ENCODE peak calls at places on chromosome 1, in seven cellular contexts. K, L, B, F, H, T and J are unnamed samples.
A peak's percentile ranks its signal among the peaks of the same experiment; 100 is the strongest.

GRCh38 chr1:164006621-164007020 is 552.4 kb upstream of the PBX1 start:
- DNase-seq in K (no peak), L (no peak), B (no peak), F (no peak), H (no peak), T (no peak), J (no peak)

GRCh38 chr1:168301664-168302320 is 21.1 kb downstream of the TBX19 start:
- DNase-seq in K (peak; percentile 61), L (no peak), B (no peak), F (peak; percentile 82), H (peak; percentile 97), T (peak; percentile 3), J (no peak)

GRCh38 chr1:80293818-80294217 is 1287.3 kb upstream of the ADGRL4 start:
- DNase-seq in K (peak; percentile 0), L (no peak), B (no peak), F (no peak), H (peak; percentile 4), T (no peak), J (no peak)

GRCh38 chr1:14366361-14367018 is 232.0 kb upstream of the KAZN start:
- DNase-seq in K (no peak), L (peak; percentile 56), B (no peak), F (peak; percentile 42), H (no peak), T (no peak), J (peak; percentile 66)

GRCh38 chr1:5105744-5106143 is 451.3 kb downstream of the AJAP1 start:
- DNase-seq in K (no peak), L (no peak), B (no peak), F (peak; percentile 74), H (no peak), T (no peak), J (no peak)

GRCh38 chr1:111843177-111843576 is 87.5 kb downstream of the DDX20 start:
- DNase-seq in K (no peak), L (no peak), B (no peak), F (no peak), H (no peak), T (no peak), J (no peak)

GRCh38 chr1:15975358-15975804 is 520 bp downstream of the ZBTB17 start:
- DNase-seq in K (peak; percentile 58), L (peak; percentile 80), B (no peak), F (peak; percentile 85), H (peak; percentile 54), T (peak; percentile 73), J (peak; percentile 74)

GRCh38 chr1:204074274-204075115 is 1.6 kb downstream of the SOX13 start:
- DNase-seq in K (peak; percentile 52), L (peak; percentile 80), B (peak; percentile 54), F (peak; percentile 78), H (peak; percentile 93), T (peak; percentile 82), J (peak; percentile 53)

GRCh38 chr1:58584082-58584895 is 7.2 kb upstream of the TACSTD2 start:
- DNase-seq in K (peak; percentile 96), L (no peak), B (no peak), F (peak; percentile 90), H (no peak), T (peak; percentile 93), J (no peak)

GRCh38 chr1:24321712-24322635 is 2.8 kb downstream of the GRHL3 start:
- DNase-seq in K (peak; percentile 76), L (no peak), B (peak; percentile 52), F (peak; percentile 91), H (peak; percentile 95), T (peak; percentile 85), J (peak; percentile 59)

DNA sequence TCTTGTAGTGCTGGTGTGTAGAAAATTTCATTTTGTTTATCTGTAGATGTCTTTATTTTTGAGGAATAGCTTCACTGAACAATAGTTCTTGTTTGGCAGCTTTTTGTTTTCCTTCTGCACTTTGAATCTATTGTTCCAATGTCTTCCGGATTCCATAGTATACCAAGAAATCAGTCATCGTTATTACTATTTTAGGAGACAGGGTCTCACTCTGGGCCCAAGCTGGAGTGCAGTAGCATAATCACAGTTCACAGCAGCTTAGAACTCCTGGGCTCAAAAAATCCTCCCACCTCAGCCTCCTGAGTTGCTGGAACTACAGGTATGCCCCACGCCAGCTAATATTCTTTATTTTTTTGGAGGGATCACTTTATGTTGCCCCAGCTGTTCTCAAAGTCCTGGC is 67.7 kb upstream of the RGS2 start:
- DNase-seq in K (no peak), L (no peak), B (no peak), F (no peak), H (no peak), T (no peak), J (no peak)
- H3K18ac ChIP-seq in K (no peak overlapping the region), L (no peak overlapping the region), B (no peak overlapping the region), F (no peak overlapping the region), H (no peak overlapping the region), T (no peak overlapping the region), J (no peak overlapping the region)

DNA sequence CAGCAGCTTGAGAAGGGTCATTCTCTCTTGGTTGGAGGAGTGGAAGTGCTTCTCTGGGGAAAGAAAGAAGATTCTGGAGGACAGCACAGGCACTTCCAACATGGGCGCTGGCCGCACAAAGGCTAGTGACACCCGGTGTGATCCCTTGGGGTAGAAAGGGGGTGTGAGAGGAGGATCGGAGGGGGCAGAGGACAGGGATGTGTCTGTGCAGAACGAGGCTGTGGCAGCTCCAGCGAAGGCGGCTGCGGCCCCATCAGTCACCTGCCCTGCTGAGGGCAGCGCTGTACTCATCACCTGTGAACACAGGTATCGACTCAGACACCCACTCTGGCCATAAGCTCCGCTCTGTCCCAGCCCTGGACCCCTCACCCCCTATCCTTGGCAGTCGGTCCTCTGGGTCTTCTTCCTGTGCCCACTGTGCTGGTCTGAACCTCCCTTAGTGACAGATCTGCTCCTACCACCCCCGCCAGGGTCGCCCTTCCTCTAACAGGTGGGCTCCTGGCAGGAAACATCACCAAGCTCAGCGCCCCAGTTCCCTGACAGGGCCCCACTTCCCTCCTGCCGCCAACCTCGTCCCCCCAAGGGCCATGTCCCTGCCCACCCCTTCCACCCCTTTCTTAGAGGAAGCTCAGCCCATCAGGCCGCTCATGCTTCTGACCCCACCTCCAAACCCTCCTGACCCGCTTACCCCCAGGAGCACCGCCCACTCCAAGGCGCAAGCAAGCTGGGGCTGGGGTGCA is 20.1 kb downstream of the TP73 start:
- DNase-seq in K (no peak), L (no peak), B (no peak), F (no peak), H (no peak), T (no peak), J (no peak)
- H3K18ac ChIP-seq in K (no peak overlapping the region), L (no peak overlapping the region), B (peak overlapping the region; percentile 72), F (no peak overlapping the region), H (no peak overlapping the region), T (no peak overlapping the region), J (no peak overlapping the region)

GRCh38 chr1:98737835-98738234 is 76.3 kb downstream of the SNX7 start:
- DNase-seq in K (no peak), L (no peak), B (no peak), F (no peak), H (no peak), T (no peak), J (no peak)
- H3K18ac ChIP-seq in K (no peak overlapping the region), L (no peak overlapping the region), B (no peak overlapping the region), F (no peak overlapping the region), H (no peak overlapping the region), T (no peak overlapping the region), J (no peak overlapping the region)

GRCh38 chr1:52588027-52588426 is 14.1 kb upstream of the GPX7 start:
- DNase-seq in K (no peak), L (no peak), B (no peak), F (no peak), H (no peak), T (no peak), J (no peak)
- H3K18ac ChIP-seq in K (no peak overlapping the region), L (no peak overlapping the region), B (no peak overlapping the region), F (no peak overlapping the region), H (no peak overlapping the region), T (no peak overlapping the region), J (no peak overlapping the region)

GRCh38 chr1:201614262-201615015 is 75.5 kb downstream of the NAV1 start:
- DNase-seq in K (peak; percentile 33), L (peak; percentile 87), B (peak; percentile 58), F (peak; percentile 82), H (peak; percentile 26), T (peak; percentile 70), J (peak; percentile 88)
- H3K18ac ChIP-seq in K (no peak overlapping the region), L (no peak overlapping the region), B (no peak overlapping the region), F (no peak overlapping the region), H (no peak overlapping the region), T (no peak overlapping the region), J (no peak overlapping the region)